ENCODE peak calls at places on chromosomes 12 and 14, in six cellular contexts. J is H1, F is mesendoderm, E is H9, Y is IMR-90, M is neuronal stem cell. A is an unnamed sample.

GRCh38 chr12:116076399-116076798 is 201.1 kb downstream of the MED13L start:
- DNase-seq in J (no peak), F (no peak), E (no peak), Y (no peak), M (no peak), A (no peak)

GRCh38 chr12:40152783-40153383 is 47.0 kb upstream of the SLC2A13 start:
- DNase-seq in J (peak; percentile 66), F (peak; percentile 40), E (no peak), Y (peak; percentile 32), M (peak; percentile 32), A (peak; percentile 45)

GRCh38 chr12:51522696-51523095 is 68.3 kb upstream of the SCN8A start:
- DNase-seq in J (no peak), F (no peak), E (no peak), Y (no peak), M (no peak), A (no peak)

GRCh38 chr12:58349161-58349560 is 407.8 kb downstream of the ATP23 start:
- DNase-seq in J (no peak), F (no peak), E (no peak), Y (peak; percentile 26), M (no peak), A (no peak)

GRCh38 chr14:59632381-59632780 is 55.8 kb upstream of the CCDC175 start:
- DNase-seq in J (peak; percentile 54), F (peak; percentile 73), E (peak; percentile 66), Y (peak; percentile 6), M (peak; percentile 27), A (peak; percentile 21)

GRCh38 chr14:84421611-84422010 is 1108.3 kb upstream of the FLRT2 start:
- DNase-seq in J (no peak), F (no peak), E (no peak), Y (no peak), M (no peak), A (peak; percentile 4)

GRCh38 chr14:55373784-55374725 is 37.6 kb downstream of the ATG14 start:
- DNase-seq in J (no peak), F (peak; percentile 48), E (no peak), Y (peak; percentile 77), M (no peak), A (peak; percentile 72)

GRCh38 chr12:10247659-10248058 is 35.0 kb downstream of the GABARAPL1 start:
- DNase-seq in J (no peak), F (no peak), E (no peak), Y (no peak), M (no peak), A (no peak)

GRCh38 chr14:103090481-103091020 is 4.0 kb upstream of the EXOC3L4 start:
- DNase-seq in J (no peak), F (no peak), E (no peak), Y (no peak), M (no peak), A (no peak)

GRCh38 chr12:93167841-93168492 is 209.8 kb upstream of the NUDT4 start:
- DNase-seq in J (no peak), F (peak; percentile 69), E (peak; percentile 64), Y (no peak), M (peak; percentile 45), A (peak; percentile 61)

GRCh38 chr14:50871914-50872732 is at the start of gene ABHD12B:
- DNase-seq in J (peak; percentile 60), F (no peak), E (no peak), Y (no peak), M (no peak), A (peak; percentile 18)

GRCh38 chr12:21831671-21832357 is 57.3 kb upstream of the KCNJ8 start:
- DNase-seq in J (no peak), F (no peak), E (no peak), Y (peak; percentile 61), M (no peak), A (no peak)

GRCh38 chr14:84465890-84466289 is 1064.1 kb upstream of the FLRT2 start:
- DNase-seq in J (no peak), F (no peak), E (no peak), Y (no peak), M (no peak), A (no peak)

GRCh38 chr12:124490584-124491305 is 76.7 kb downstream of the NCOR2 start:
- DNase-seq in J (no peak), F (peak; percentile 71), E (no peak), Y (no peak), M (no peak), A (no peak)

GRCh38 chr12:30818562-30818961 is 63.8 kb upstream of the CAPRIN2 start:
- DNase-seq in J (no peak), F (no peak), E (no peak), Y (no peak), M (no peak), A (no peak)

GRCh38 chr14:68808696-68809095 is 15.8 kb upstream of the ZFP36L1 start:
- DNase-seq in J (peak; percentile 40), F (no peak), E (peak; percentile 26), Y (no peak), M (no peak), A (no peak)

GRCh38 chr14:45065540-45065939 is 18.4 kb upstream of the PRPF39 start:
- DNase-seq in J (no peak), F (no peak), E (no peak), Y (peak; percentile 23), M (no peak), A (peak; percentile 54)

GRCh38 chr12:127363392-127363791 is 903.6 kb upstream of the TMEM132C start:
- DNase-seq in J (peak; percentile 60), F (peak; percentile 72), E (peak; percentile 59), Y (no peak), M (peak; percentile 18), A (no peak)

GRCh38 chr14:96125536-96125935 is 79.1 kb upstream of the BDKRB2 start:
- DNase-seq in J (no peak), F (no peak), E (no peak), Y (no peak), M (no peak), A (peak; percentile 26)

GRCh38 chr12:67241482-67241881 is 27.7 kb upstream of the CAND1 start:
- DNase-seq in J (no peak), F (no peak), E (no peak), Y (peak; percentile 38), M (no peak), A (peak; percentile 14)

GRCh38 chr14:104685998-104686610 is 3.3 kb upstream of the INF2 start:
- DNase-seq in J (no peak), F (no peak), E (no peak), Y (no peak), M (no peak), A (no peak)
- H2BK15ac ChIP-seq in J (peak overlapping the region; percentile 5), F (no peak overlapping the region), E (no peak overlapping the region), Y (no peak overlapping the region), M (no peak overlapping the region), A (no peak overlapping the region)

DNA sequence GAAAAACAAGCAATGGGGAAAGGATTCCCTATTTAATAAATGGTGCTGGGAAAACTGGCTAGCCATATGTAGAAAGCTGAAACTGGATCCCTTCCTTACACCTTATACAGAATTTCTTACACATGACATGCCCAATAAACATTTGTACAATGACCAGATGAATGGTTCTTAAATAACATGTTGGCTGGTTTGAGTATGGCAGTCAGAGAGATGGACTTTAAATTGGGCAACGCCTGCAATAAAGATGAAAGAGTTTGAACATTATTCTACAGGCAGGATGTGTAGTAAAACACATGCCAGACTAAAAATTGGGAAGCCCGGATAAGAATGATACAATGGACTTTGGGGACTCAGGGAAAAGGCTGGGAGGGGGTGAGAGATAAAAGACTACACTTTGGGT is 360.6 kb upstream of the KITLG start:
- DNase-seq in J (no peak), F (no peak), E (no peak), Y (no peak), M (no peak), A (no peak)
- H2BK15ac ChIP-seq in J (no peak overlapping the region), F (no peak overlapping the region), E (no peak overlapping the region), Y (no peak overlapping the region), M (no peak overlapping the region), A (no peak overlapping the region)

GRCh38 chr14:42517786-42518530 is 911.3 kb downstream of the LRFN5 start:
- DNase-seq in J (no peak), F (no peak), E (no peak), Y (no peak), M (no peak), A (no peak)

GRCh38 chr14:42527141-42527540 is 920.5 kb downstream of the LRFN5 start:
- DNase-seq in J (no peak), F (no peak), E (no peak), Y (no peak), M (no peak), A (no peak)

GRCh38 chr14:42523656-42524055 is 917.0 kb downstream of the LRFN5 start:
- DNase-seq in J (no peak), F (no peak), E (no peak), Y (no peak), M (no peak), A (peak; percentile 30)
- H2BK15ac ChIP-seq in J (no peak overlapping the region), F (no peak overlapping the region), E (no peak overlapping the region), Y (no peak overlapping the region), M (no peak overlapping the region), A (no peak overlapping the region)

GRCh38 chr14:62934439-62934838 is 110.8 kb downstream of the KCNH5 start:
- DNase-seq in J (no peak), F (no peak), E (no peak), Y (no peak), M (peak; percentile 23), A (no peak)

GRCh38 chr14:62943202-62943601 is 102.1 kb downstream of the KCNH5 start:
- DNase-seq in J (no peak), F (no peak), E (no peak), Y (peak; percentile 49), M (no peak), A (no peak)

GRCh38 chr14:62939970-62940369 is 105.3 kb downstream of the KCNH5 start:
- DNase-seq in J (no peak), F (no peak), E (no peak), Y (no peak), M (no peak), A (no peak)

GRCh38 chr14:62938774-62939173 is 106.5 kb downstream of the KCNH5 start:
- DNase-seq in J (no peak), F (no peak), E (no peak), Y (no peak), M (no peak), A (no peak)
- H2BK15ac ChIP-seq in J (no peak overlapping the region), F (no peak overlapping the region), E (no peak overlapping the region), Y (no peak overlapping the region), M (no peak overlapping the region), A (no peak overlapping the region)

GRCh38 chr12:131350943-131351318 is 360.0 kb upstream of the SFSWAP start:
- DNase-seq in J (no peak), F (no peak), E (no peak), Y (no peak), M (no peak), A (no peak)

GRCh38 chr12:131352296-131352900 is 358.5 kb upstream of the SFSWAP start:
- DNase-seq in J (no peak), F (no peak), E (peak; percentile 28), Y (no peak), M (no peak), A (no peak)

GRCh38 chr12:131349397-131350127 is 361.3 kb upstream of the SFSWAP start:
- DNase-seq in J (no peak), F (no peak), E (peak; percentile 10), Y (no peak), M (no peak), A (no peak)

GRCh38 chr12:131353376-131353775 is 357.5 kb upstream of the SFSWAP start:
- DNase-seq in J (no peak), F (no peak), E (peak; percentile 13), Y (no peak), M (no peak), A (no peak)

GRCh38 chr12:131351319-131352028 is 359.4 kb upstream of the SFSWAP start:
- DNase-seq in J (no peak), F (peak; percentile 37), E (no peak), Y (no peak), M (no peak), A (no peak)
- H2BK15ac ChIP-seq in J (no peak overlapping the region), F (no peak overlapping the region), E (no peak overlapping the region), Y (no peak overlapping the region), M (no peak overlapping the region), A (no peak overlapping the region)

A was measured in mesenchymal stem cell.